ENCODE peak calls at places on chromosomes 6 and 20, in nine cellular contexts. One of them, this sample, is unnamed.

GRCh38 chr6:55882731-55883595 is 7.6 kb upstream of the BMP5 start:
- DNase-seq in GM23248: peak; percentile 60
- DNase-seq in IMR-90: peak; percentile 84
- DNase-seq in NCI-H524 treated with DMSO at 0.1 percent for 48 hours: no peak
- DNase-seq in aorta: no peak
- DNase-seq in activated CD8-positive, alpha-beta memory T cell treated with anti-CD3 and anti-CD28 coated beads, Interleukin-2, amount 50 U/mL, for 48 hours: no peak
- DNase-seq in CD8-positive, alpha-beta memory T cell: no peak
- DNase-seq in activated T-helper 1 cell treated with anti-CD3 and anti-CD28 coated beads, Interleukin-12 subunit alpha, Interleukin-12 subunit beta, Interleukin-2, Interleukin-4 antibody, amounts not matched to agents 30 ng/mL and 10 ng/mL and 1 ng/mL, durations not matched to agents 14 hours and 24 hours and 36 hours: no peak
- DNase-seq in Kasumi-1: no peak
- DNase-seq in this sample: no peak

GRCh38 chr6:22830463-22830862 is 261.1 kb downstream of the HDGFL1 start:
- DNase-seq in activated CD8-positive, alpha-beta memory T cell treated with anti-CD3 and anti-CD28 coated beads, Interleukin-2, amount 50 U/mL, for 48 hours: no peak
- DNase-seq in Kasumi-1: no peak
- DNase-seq in CD8-positive, alpha-beta memory T cell: no peak
- DNase-seq in NCI-H524 treated with DMSO at 0.1 percent for 48 hours: no peak
- DNase-seq in GM23248: no peak
- DNase-seq in aorta: no peak
- DNase-seq in IMR-90: no peak
- DNase-seq in activated T-helper 1 cell treated with anti-CD3 and anti-CD28 coated beads, Interleukin-12 subunit alpha, Interleukin-12 subunit beta, Interleukin-2, Interleukin-4 antibody, amounts not matched to agents 30 ng/mL and 10 ng/mL and 1 ng/mL, durations not matched to agents 14 hours and 24 hours and 36 hours: no peak
- DNase-seq in this sample: no peak

GRCh38 chr20:44580581-44581268 is 1.7 kb upstream of the PKIG start:
- DNase-seq in aorta: no peak
- DNase-seq in GM23248: no peak
- DNase-seq in IMR-90: no peak
- DNase-seq in activated CD8-positive, alpha-beta memory T cell treated with anti-CD3 and anti-CD28 coated beads, Interleukin-2, amount 50 U/mL, for 48 hours: no peak
- DNase-seq in CD8-positive, alpha-beta memory T cell: no peak
- DNase-seq in Kasumi-1: no peak
- DNase-seq in NCI-H524 treated with DMSO at 0.1 percent for 48 hours: no peak
- DNase-seq in activated T-helper 1 cell treated with anti-CD3 and anti-CD28 coated beads, Interleukin-12 subunit alpha, Interleukin-12 subunit beta, Interleukin-2, Interleukin-4 antibody, amounts not matched to agents 30 ng/mL and 10 ng/mL and 1 ng/mL, durations not matched to agents 14 hours and 24 hours and 36 hours: no peak
- DNase-seq in this sample: no peak

GRCh38 chr6:125340175-125340835 is 38.5 kb upstream of the HDDC2 start:
- DNase-seq in activated CD8-positive, alpha-beta memory T cell treated with anti-CD3 and anti-CD28 coated beads, Interleukin-2, amount 50 U/mL, for 48 hours: no peak
- DNase-seq in aorta: no peak
- DNase-seq in NCI-H524 treated with DMSO at 0.1 percent for 48 hours: no peak
- DNase-seq in GM23248: no peak
- DNase-seq in CD8-positive, alpha-beta memory T cell: no peak
- DNase-seq in Kasumi-1: no peak
- DNase-seq in IMR-90: no peak
- DNase-seq in activated T-helper 1 cell treated with anti-CD3 and anti-CD28 coated beads, Interleukin-12 subunit alpha, Interleukin-12 subunit beta, Interleukin-2, Interleukin-4 antibody, amounts not matched to agents 30 ng/mL and 10 ng/mL and 1 ng/mL, durations not matched to agents 14 hours and 24 hours and 36 hours: no peak
- DNase-seq in this sample: no peak

GRCh38 chr6:30321692-30322388 is 4.9 kb upstream of the TRIM39 start:
- DNase-seq in NCI-H524 treated with DMSO at 0.1 percent for 48 hours: no peak
- DNase-seq in GM23248: peak; percentile 29
- DNase-seq in Kasumi-1: no peak
- DNase-seq in aorta: no peak
- DNase-seq in IMR-90: peak; percentile 29
- DNase-seq in CD8-positive, alpha-beta memory T cell: no peak
- DNase-seq in activated T-helper 1 cell treated with anti-CD3 and anti-CD28 coated beads, Interleukin-12 subunit alpha, Interleukin-12 subunit beta, Interleukin-2, Interleukin-4 antibody, amounts not matched to agents 30 ng/mL and 10 ng/mL and 1 ng/mL, durations not matched to agents 14 hours and 24 hours and 36 hours: no peak
- DNase-seq in activated CD8-positive, alpha-beta memory T cell treated with anti-CD3 and anti-CD28 coated beads, Interleukin-2, amount 50 U/mL, for 48 hours: no peak
- DNase-seq in this sample: no peak

GRCh38 chr20:1833728-1834726 is 61.2 kb upstream of the SIRPA start:
- DNase-seq in NCI-H524 treated with DMSO at 0.1 percent for 48 hours: no peak
- DNase-seq in Kasumi-1: no peak
- DNase-seq in GM23248: no peak
- DNase-seq in CD8-positive, alpha-beta memory T cell: no peak
- DNase-seq in activated CD8-positive, alpha-beta memory T cell treated with anti-CD3 and anti-CD28 coated beads, Interleukin-2, amount 50 U/mL, for 48 hours: no peak
- DNase-seq in activated T-helper 1 cell treated with anti-CD3 and anti-CD28 coated beads, Interleukin-12 subunit alpha, Interleukin-12 subunit beta, Interleukin-2, Interleukin-4 antibody, amounts not matched to agents 30 ng/mL and 10 ng/mL and 1 ng/mL, durations not matched to agents 14 hours and 24 hours and 36 hours: no peak
- DNase-seq in IMR-90: no peak
- DNase-seq in aorta: no peak
- DNase-seq in this sample: no peak

GRCh38 chr20:58090181-58090580 is 138.3 kb downstream of the ANKRD60 start:
- DNase-seq in Kasumi-1: no peak
- DNase-seq in aorta: no peak
- DNase-seq in GM23248: no peak
- DNase-seq in activated T-helper 1 cell treated with anti-CD3 and anti-CD28 coated beads, Interleukin-12 subunit alpha, Interleukin-12 subunit beta, Interleukin-2, Interleukin-4 antibody, amounts not matched to agents 30 ng/mL and 10 ng/mL and 1 ng/mL, durations not matched to agents 14 hours and 24 hours and 36 hours: no peak
- DNase-seq in CD8-positive, alpha-beta memory T cell: no peak
- DNase-seq in NCI-H524 treated with DMSO at 0.1 percent for 48 hours: no peak
- DNase-seq in activated CD8-positive, alpha-beta memory T cell treated with anti-CD3 and anti-CD28 coated beads, Interleukin-2, amount 50 U/mL, for 48 hours: no peak
- DNase-seq in IMR-90: no peak
- DNase-seq in this sample: no peak

GRCh38 chr6:42784739-42785498 is 3.1 kb downstream of the BICRAL start:
- DNase-seq in activated T-helper 1 cell treated with anti-CD3 and anti-CD28 coated beads, Interleukin-12 subunit alpha, Interleukin-12 subunit beta, Interleukin-2, Interleukin-4 antibody, amounts not matched to agents 30 ng/mL and 10 ng/mL and 1 ng/mL, durations not matched to agents 14 hours and 24 hours and 36 hours: no peak
- DNase-seq in CD8-positive, alpha-beta memory T cell: no peak
- DNase-seq in NCI-H524 treated with DMSO at 0.1 percent for 48 hours: no peak
- DNase-seq in IMR-90: no peak
- DNase-seq in aorta: no peak
- DNase-seq in Kasumi-1: no peak
- DNase-seq in GM23248: peak; percentile 6
- DNase-seq in activated CD8-positive, alpha-beta memory T cell treated with anti-CD3 and anti-CD28 coated beads, Interleukin-2, amount 50 U/mL, for 48 hours: no peak
- DNase-seq in this sample: no peak

GRCh38 chr6:109834595-109835437 is 143.3 kb upstream of the GPR6 start:
- DNase-seq in aorta: no peak
- DNase-seq in Kasumi-1: no peak
- DNase-seq in GM23248: no peak
- DNase-seq in activated T-helper 1 cell treated with anti-CD3 and anti-CD28 coated beads, Interleukin-12 subunit alpha, Interleukin-12 subunit beta, Interleukin-2, Interleukin-4 antibody, amounts not matched to agents 30 ng/mL and 10 ng/mL and 1 ng/mL, durations not matched to agents 14 hours and 24 hours and 36 hours: no peak
- DNase-seq in NCI-H524 treated with DMSO at 0.1 percent for 48 hours: peak; percentile 82
- DNase-seq in IMR-90: no peak
- DNase-seq in CD8-positive, alpha-beta memory T cell: no peak
- DNase-seq in activated CD8-positive, alpha-beta memory T cell treated with anti-CD3 and anti-CD28 coated beads, Interleukin-2, amount 50 U/mL, for 48 hours: no peak
- DNase-seq in this sample: no peak

GRCh38 chr20:49278817-49279676 is 1.2 kb upstream of the ZNFX1 start:
- DNase-seq in IMR-90: no peak
- DNase-seq in Kasumi-1: no peak
- DNase-seq in GM23248: peak; percentile 69
- DNase-seq in NCI-H524 treated with DMSO at 0.1 percent for 48 hours: no peak
- DNase-seq in CD8-positive, alpha-beta memory T cell: peak; percentile 12
- DNase-seq in aorta: no peak
- DNase-seq in activated T-helper 1 cell treated with anti-CD3 and anti-CD28 coated beads, Interleukin-12 subunit alpha, Interleukin-12 subunit beta, Interleukin-2, Interleukin-4 antibody, amounts not matched to agents 30 ng/mL and 10 ng/mL and 1 ng/mL, durations not matched to agents 14 hours and 24 hours and 36 hours: no peak
- DNase-seq in activated CD8-positive, alpha-beta memory T cell treated with anti-CD3 and anti-CD28 coated beads, Interleukin-2, amount 50 U/mL, for 48 hours: peak; percentile 78
- DNase-seq in this sample: no peak

GRCh38 chr20:62711703-62712101 is 3.1 kb downstream of the NTSR1 start:
- DNase-seq in activated T-helper 1 cell treated with anti-CD3 and anti-CD28 coated beads, Interleukin-12 subunit alpha, Interleukin-12 subunit beta, Interleukin-2, Interleukin-4 antibody, amounts not matched to agents 30 ng/mL and 10 ng/mL and 1 ng/mL, durations not matched to agents 14 hours and 24 hours and 36 hours: no peak
- DNase-seq in CD8-positive, alpha-beta memory T cell: no peak
- DNase-seq in IMR-90: no peak
- DNase-seq in NCI-H524 treated with DMSO at 0.1 percent for 48 hours: no peak
- DNase-seq in aorta: no peak
- DNase-seq in activated CD8-positive, alpha-beta memory T cell treated with anti-CD3 and anti-CD28 coated beads, Interleukin-2, amount 50 U/mL, for 48 hours: no peak
- DNase-seq in Kasumi-1: no peak
- DNase-seq in GM23248: no peak
- DNase-seq in this sample: peak; percentile 47

GRCh38 chr6:129671442-129672344 is 38.3 kb downstream of the ARHGAP18 start:
- DNase-seq in activated T-helper 1 cell treated with anti-CD3 and anti-CD28 coated beads, Interleukin-12 subunit alpha, Interleukin-12 subunit beta, Interleukin-2, Interleukin-4 antibody, amounts not matched to agents 30 ng/mL and 10 ng/mL and 1 ng/mL, durations not matched to agents 14 hours and 24 hours and 36 hours: peak; percentile 53
- DNase-seq in NCI-H524 treated with DMSO at 0.1 percent for 48 hours: no peak
- DNase-seq in aorta: no peak
- DNase-seq in GM23248: no peak
- DNase-seq in activated CD8-positive, alpha-beta memory T cell treated with anti-CD3 and anti-CD28 coated beads, Interleukin-2, amount 50 U/mL, for 48 hours: peak; percentile 69
- DNase-seq in IMR-90: no peak
- DNase-seq in CD8-positive, alpha-beta memory T cell: peak; percentile 22
- DNase-seq in Kasumi-1: peak; percentile 61
- DNase-seq in this sample: peak; percentile 98

GRCh38 chr6:22755605-22756004 is 186.2 kb downstream of the HDGFL1 start:
- DNase-seq in NCI-H524 treated with DMSO at 0.1 percent for 48 hours: no peak
- DNase-seq in Kasumi-1: no peak
- DNase-seq in aorta: no peak
- DNase-seq in activated CD8-positive, alpha-beta memory T cell treated with anti-CD3 and anti-CD28 coated beads, Interleukin-2, amount 50 U/mL, for 48 hours: no peak
- DNase-seq in GM23248: no peak
- DNase-seq in IMR-90: no peak
- DNase-seq in CD8-positive, alpha-beta memory T cell: no peak
- DNase-seq in activated T-helper 1 cell treated with anti-CD3 and anti-CD28 coated beads, Interleukin-12 subunit alpha, Interleukin-12 subunit beta, Interleukin-2, Interleukin-4 antibody, amounts not matched to agents 30 ng/mL and 10 ng/mL and 1 ng/mL, durations not matched to agents 14 hours and 24 hours and 36 hours: no peak
- DNase-seq in this sample: no peak

GRCh38 chr20:32368930-32369329 is 10.8 kb downstream of the ASXL1 start:
- DNase-seq in aorta: no peak
- DNase-seq in activated T-helper 1 cell treated with anti-CD3 and anti-CD28 coated beads, Interleukin-12 subunit alpha, Interleukin-12 subunit beta, Interleukin-2, Interleukin-4 antibody, amounts not matched to agents 30 ng/mL and 10 ng/mL and 1 ng/mL, durations not matched to agents 14 hours and 24 hours and 36 hours: no peak
- DNase-seq in activated CD8-positive, alpha-beta memory T cell treated with anti-CD3 and anti-CD28 coated beads, Interleukin-2, amount 50 U/mL, for 48 hours: no peak
- DNase-seq in Kasumi-1: no peak
- DNase-seq in CD8-positive, alpha-beta memory T cell: no peak
- DNase-seq in NCI-H524 treated with DMSO at 0.1 percent for 48 hours: no peak
- DNase-seq in IMR-90: peak; percentile 73
- DNase-seq in GM23248: peak; percentile 2
- DNase-seq in this sample: no peak

GRCh38 chr6:159762681-159763293 is 942 bp downstream of the ACAT2 start:
- DNase-seq in GM23248: peak; percentile 23
- DNase-seq in activated CD8-positive, alpha-beta memory T cell treated with anti-CD3 and anti-CD28 coated beads, Interleukin-2, amount 50 U/mL, for 48 hours: peak; percentile 59
- DNase-seq in IMR-90: no peak
- DNase-seq in NCI-H524 treated with DMSO at 0.1 percent for 48 hours: no peak
- DNase-seq in CD8-positive, alpha-beta memory T cell: peak; percentile 35
- DNase-seq in activated T-helper 1 cell treated with anti-CD3 and anti-CD28 coated beads, Interleukin-12 subunit alpha, Interleukin-12 subunit beta, Interleukin-2, Interleukin-4 antibody, amounts not matched to agents 30 ng/mL and 10 ng/mL and 1 ng/mL, durations not matched to agents 14 hours and 24 hours and 36 hours: no peak
- DNase-seq in Kasumi-1: peak; percentile 39
- DNase-seq in aorta: peak; percentile 49
- DNase-seq in this sample: peak; percentile 35

GRCh38 chr6:14927398-14927797 is 318.5 kb upstream of the JARID2 start:
- DNase-seq in NCI-H524 treated with DMSO at 0.1 percent for 48 hours: no peak
- DNase-seq in IMR-90: no peak
- DNase-seq in CD8-positive, alpha-beta memory T cell: no peak
- DNase-seq in Kasumi-1: no peak
- DNase-seq in activated CD8-positive, alpha-beta memory T cell treated with anti-CD3 and anti-CD28 coated beads, Interleukin-2, amount 50 U/mL, for 48 hours: no peak
- DNase-seq in aorta: no peak
- DNase-seq in GM23248: no peak
- DNase-seq in activated T-helper 1 cell treated with anti-CD3 and anti-CD28 coated beads, Interleukin-12 subunit alpha, Interleukin-12 subunit beta, Interleukin-2, Interleukin-4 antibody, amounts not matched to agents 30 ng/mL and 10 ng/mL and 1 ng/mL, durations not matched to agents 14 hours and 24 hours and 36 hours: no peak
- DNase-seq in this sample: peak; percentile 47

GRCh38 chr6:390914-391558 is 516 bp upstream of the IRF4 start:
- DNase-seq in NCI-H524 treated with DMSO at 0.1 percent for 48 hours: no peak
- DNase-seq in CD8-positive, alpha-beta memory T cell: no peak
- DNase-seq in IMR-90: no peak
- DNase-seq in GM23248: peak; percentile 42
- DNase-seq in activated CD8-positive, alpha-beta memory T cell treated with anti-CD3 and anti-CD28 coated beads, Interleukin-2, amount 50 U/mL, for 48 hours: peak; percentile 82
- DNase-seq in activated T-helper 1 cell treated with anti-CD3 and anti-CD28 coated beads, Interleukin-12 subunit alpha, Interleukin-12 subunit beta, Interleukin-2, Interleukin-4 antibody, amounts not matched to agents 30 ng/mL and 10 ng/mL and 1 ng/mL, durations not matched to agents 14 hours and 24 hours and 36 hours: peak; percentile 44
- DNase-seq in Kasumi-1: peak; percentile 6
- DNase-seq in aorta: no peak
- DNase-seq in this sample: no peak

GRCh38 chr6:63529498-63529897 is 42.8 kb upstream of the LOC128125822 start:
- DNase-seq in GM23248: peak; percentile 2
- DNase-seq in aorta: no peak
- DNase-seq in Kasumi-1: no peak
- DNase-seq in NCI-H524 treated with DMSO at 0.1 percent for 48 hours: no peak
- DNase-seq in CD8-positive, alpha-beta memory T cell: no peak
- DNase-seq in IMR-90: no peak
- DNase-seq in activated CD8-positive, alpha-beta memory T cell treated with anti-CD3 and anti-CD28 coated beads, Interleukin-2, amount 50 U/mL, for 48 hours: no peak
- DNase-seq in activated T-helper 1 cell treated with anti-CD3 and anti-CD28 coated beads, Interleukin-12 subunit alpha, Interleukin-12 subunit beta, Interleukin-2, Interleukin-4 antibody, amounts not matched to agents 30 ng/mL and 10 ng/mL and 1 ng/mL, durations not matched to agents 14 hours and 24 hours and 36 hours: peak; percentile 9
- DNase-seq in this sample: no peak

GRCh38 chr6:155340464-155341129 is 26.3 kb upstream of the TFB1M start:
- DNase-seq in activated T-helper 1 cell treated with anti-CD3 and anti-CD28 coated beads, Interleukin-12 subunit alpha, Interleukin-12 subunit beta, Interleukin-2, Interleukin-4 antibody, amounts not matched to agents 30 ng/mL and 10 ng/mL and 1 ng/mL, durations not matched to agents 14 hours and 24 hours and 36 hours: no peak
- DNase-seq in Kasumi-1: no peak
- DNase-seq in GM23248: peak; percentile 79
- DNase-seq in CD8-positive, alpha-beta memory T cell: no peak
- DNase-seq in activated CD8-positive, alpha-beta memory T cell treated with anti-CD3 and anti-CD28 coated beads, Interleukin-2, amount 50 U/mL, for 48 hours: no peak
- DNase-seq in IMR-90: peak; percentile 61
- DNase-seq in NCI-H524 treated with DMSO at 0.1 percent for 48 hours: no peak
- DNase-seq in aorta: no peak
- DNase-seq in this sample: no peak

GRCh38 chr6:53031281-53031680 is 33.9 kb upstream of the FBXO9 start:
- DNase-seq in Kasumi-1: no peak
- DNase-seq in activated CD8-positive, alpha-beta memory T cell treated with anti-CD3 and anti-CD28 coated beads, Interleukin-2, amount 50 U/mL, for 48 hours: no peak
- DNase-seq in GM23248: no peak
- DNase-seq in activated T-helper 1 cell treated with anti-CD3 and anti-CD28 coated beads, Interleukin-12 subunit alpha, Interleukin-12 subunit beta, Interleukin-2, Interleukin-4 antibody, amounts not matched to agents 30 ng/mL and 10 ng/mL and 1 ng/mL, durations not matched to agents 14 hours and 24 hours and 36 hours: no peak
- DNase-seq in IMR-90: no peak
- DNase-seq in CD8-positive, alpha-beta memory T cell: no peak
- DNase-seq in NCI-H524 treated with DMSO at 0.1 percent for 48 hours: no peak
- DNase-seq in aorta: no peak
- DNase-seq in this sample: no peak

GRCh38 chr6:148293181-148293995 is 49.2 kb upstream of the SASH1 start:
- DNase-seq in IMR-90: peak; percentile 26
- DNase-seq in Kasumi-1: no peak
- DNase-seq in activated T-helper 1 cell treated with anti-CD3 and anti-CD28 coated beads, Interleukin-12 subunit alpha, Interleukin-12 subunit beta, Interleukin-2, Interleukin-4 antibody, amounts not matched to agents 30 ng/mL and 10 ng/mL and 1 ng/mL, durations not matched to agents 14 hours and 24 hours and 36 hours: no peak
- DNase-seq in CD8-positive, alpha-beta memory T cell: no peak
- DNase-seq in GM23248: no peak
- DNase-seq in NCI-H524 treated with DMSO at 0.1 percent for 48 hours: peak; percentile 48
- DNase-seq in activated CD8-positive, alpha-beta memory T cell treated with anti-CD3 and anti-CD28 coated beads, Interleukin-2, amount 50 U/mL, for 48 hours: no peak
- DNase-seq in aorta: peak; percentile 55
- DNase-seq in this sample: no peak

GRCh38 chr6:134546962-134547645 is 229.2 kb upstream of the SGK1 start:
- DNase-seq in Kasumi-1: peak; percentile 6
- DNase-seq in NCI-H524 treated with DMSO at 0.1 percent for 48 hours: no peak
- DNase-seq in activated T-helper 1 cell treated with anti-CD3 and anti-CD28 coated beads, Interleukin-12 subunit alpha, Interleukin-12 subunit beta, Interleukin-2, Interleukin-4 antibody, amounts not matched to agents 30 ng/mL and 10 ng/mL and 1 ng/mL, durations not matched to agents 14 hours and 24 hours and 36 hours: no peak
- DNase-seq in GM23248: no peak
- DNase-seq in aorta: no peak
- DNase-seq in IMR-90: no peak
- DNase-seq in CD8-positive, alpha-beta memory T cell: no peak
- DNase-seq in activated CD8-positive, alpha-beta memory T cell treated with anti-CD3 and anti-CD28 coated beads, Interleukin-2, amount 50 U/mL, for 48 hours: no peak
- DNase-seq in this sample: no peak

GRCh38 chr20:5884465-5885335 is 65.6 kb downstream of the TRMT6 start:
- DNase-seq in aorta: no peak
- DNase-seq in GM23248: no peak
- DNase-seq in Kasumi-1: no peak
- DNase-seq in CD8-positive, alpha-beta memory T cell: no peak
- DNase-seq in IMR-90: no peak
- DNase-seq in NCI-H524 treated with DMSO at 0.1 percent for 48 hours: no peak
- DNase-seq in activated CD8-positive, alpha-beta memory T cell treated with anti-CD3 and anti-CD28 coated beads, Interleukin-2, amount 50 U/mL, for 48 hours: no peak
- DNase-seq in activated T-helper 1 cell treated with anti-CD3 and anti-CD28 coated beads, Interleukin-12 subunit alpha, Interleukin-12 subunit beta, Interleukin-2, Interleukin-4 antibody, amounts not matched to agents 30 ng/mL and 10 ng/mL and 1 ng/mL, durations not matched to agents 14 hours and 24 hours and 36 hours: no peak
- DNase-seq in this sample: no peak

GRCh38 chr6:45704056-45704790 is 311.4 kb downstream of the CLIC5 start:
- DNase-seq in Kasumi-1: no peak
- DNase-seq in GM23248: peak; percentile 40
- DNase-seq in IMR-90: peak; percentile 44
- DNase-seq in CD8-positive, alpha-beta memory T cell: no peak
- DNase-seq in aorta: no peak
- DNase-seq in activated CD8-positive, alpha-beta memory T cell treated with anti-CD3 and anti-CD28 coated beads, Interleukin-2, amount 50 U/mL, for 48 hours: no peak
- DNase-seq in NCI-H524 treated with DMSO at 0.1 percent for 48 hours: no peak
- DNase-seq in activated T-helper 1 cell treated with anti-CD3 and anti-CD28 coated beads, Interleukin-12 subunit alpha, Interleukin-12 subunit beta, Interleukin-2, Interleukin-4 antibody, amounts not matched to agents 30 ng/mL and 10 ng/mL and 1 ng/mL, durations not matched to agents 14 hours and 24 hours and 36 hours: no peak
- DNase-seq in this sample: no peak

GRCh38 chr6:29598348-29598747 is 13.4 kb downstream of the OR2H2 start:
- DNase-seq in Kasumi-1: no peak
- DNase-seq in activated CD8-positive, alpha-beta memory T cell treated with anti-CD3 and anti-CD28 coated beads, Interleukin-2, amount 50 U/mL, for 48 hours: no peak
- DNase-seq in NCI-H524 treated with DMSO at 0.1 percent for 48 hours: no peak
- DNase-seq in IMR-90: no peak
- DNase-seq in activated T-helper 1 cell treated with anti-CD3 and anti-CD28 coated beads, Interleukin-12 subunit alpha, Interleukin-12 subunit beta, Interleukin-2, Interleukin-4 antibody, amounts not matched to agents 30 ng/mL and 10 ng/mL and 1 ng/mL, durations not matched to agents 14 hours and 24 hours and 36 hours: no peak
- DNase-seq in aorta: no peak
- DNase-seq in GM23248: no peak
- DNase-seq in CD8-positive, alpha-beta memory T cell: no peak
- DNase-seq in this sample: no peak

GRCh38 chr6:52994789-52995078 is 350 bp downstream of the GSTA4 start:
- DNase-seq in IMR-90: peak; percentile 8
- DNase-seq in GM23248: no peak
- DNase-seq in CD8-positive, alpha-beta memory T cell: peak; percentile 7
- DNase-seq in Kasumi-1: peak; percentile 67
- DNase-seq in activated T-helper 1 cell treated with anti-CD3 and anti-CD28 coated beads, Interleukin-12 subunit alpha, Interleukin-12 subunit beta, Interleukin-2, Interleukin-4 antibody, amounts not matched to agents 30 ng/mL and 10 ng/mL and 1 ng/mL, durations not matched to agents 14 hours and 24 hours and 36 hours: peak; percentile 17
- DNase-seq in NCI-H524 treated with DMSO at 0.1 percent for 48 hours: no peak
- DNase-seq in aorta: peak; percentile 59
- DNase-seq in activated CD8-positive, alpha-beta memory T cell treated with anti-CD3 and anti-CD28 coated beads, Interleukin-2, amount 50 U/mL, for 48 hours: peak; percentile 78
- DNase-seq in this sample: no peak

GRCh38 chr6:89067796-89068195 is 12.8 kb upstream of the PNRC1 start:
- DNase-seq in IMR-90: no peak
- DNase-seq in Kasumi-1: no peak
- DNase-seq in activated T-helper 1 cell treated with anti-CD3 and anti-CD28 coated beads, Interleukin-12 subunit alpha, Interleukin-12 subunit beta, Interleukin-2, Interleukin-4 antibody, amounts not matched to agents 30 ng/mL and 10 ng/mL and 1 ng/mL, durations not matched to agents 14 hours and 24 hours and 36 hours: no peak
- DNase-seq in aorta: no peak
- DNase-seq in activated CD8-positive, alpha-beta memory T cell treated with anti-CD3 and anti-CD28 coated beads, Interleukin-2, amount 50 U/mL, for 48 hours: no peak
- DNase-seq in CD8-positive, alpha-beta memory T cell: no peak
- DNase-seq in NCI-H524 treated with DMSO at 0.1 percent for 48 hours: no peak
- DNase-seq in GM23248: peak; percentile 50
- DNase-seq in this sample: no peak

This sample was measured in AML-193.